ENCODE peak calls at places on chromosomes 16 and 17, in four cellular contexts. M is K562, V is WTC11, K is HepG2. F is an unnamed sample.

GRCh38 chr17:46264456-46265198 is 30.3 kb upstream of the LRRC37A start:
- DNase-seq in M (peak; percentile 20), V (no peak), K (peak; percentile 56), F (peak; percentile 56)

GRCh38 chr16:80557037-80557436 is 16.2 kb downstream of the DYNLRB2 start:
- DNase-seq in M (no peak), V (no peak), K (no peak), F (no peak)

GRCh38 chr17:64025732-64026294 is 5.4 kb upstream of the ICAM2 start:
- DNase-seq in M (peak; percentile 86), V (peak; percentile 92), K (peak; percentile 82), F (peak; percentile 81)

GRCh38 chr16:7504844-7505243 is 172.2 kb downstream of the RBFOX1 start:
- DNase-seq in M (no peak), V (no peak), K (no peak), F (no peak)

GRCh38 chr17:79024901-79025737 is 1.1 kb downstream of the C1QTNF1 start:
- DNase-seq in M (no peak), V (no peak), K (no peak), F (no peak)

GRCh38 chr16:6020162-6020980 is 922.8 kb upstream of the EEF2KMT start:
- DNase-seq in M (no peak), V (no peak), K (no peak), F (no peak)

GRCh38 chr17:83170571-83171260 is 91.3 kb downstream of the METRNL start:
- DNase-seq in M (no peak), V (peak; percentile 6), K (no peak), F (no peak)

GRCh38 chr17:83180996-83181481 is 101.6 kb downstream of the METRNL start:
- DNase-seq in M (no peak), V (peak; percentile 8), K (no peak), F (peak; percentile 43)

GRCh38 chr16:78705694-78706093 is 606.2 kb downstream of the WWOX start:
- DNase-seq in M (peak; percentile 34), V (no peak), K (peak; percentile 82), F (peak; percentile 11)

GRCh38 chr17:79833110-79833450 is 6.2 kb downstream of the CBX4 start:
- DNase-seq in M (no peak), V (no peak), K (no peak), F (no peak)

GRCh38 chr17:62662855-62663254 is 35.4 kb downstream of the MRC2 start:
- DNase-seq in M (no peak), V (no peak), K (no peak), F (no peak)

GRCh38 chr16:85494315-85494714 is 118.8 kb upstream of the GSE1 start:
- DNase-seq in M (no peak), V (no peak), K (no peak), F (no peak)

GRCh38 chr16:65268331-65268730 is 146.5 kb upstream of the CDH11 start:
- DNase-seq in M (no peak), V (no peak), K (no peak), F (no peak)

GRCh38 chr17:75349589-75349988 is 55.9 kb downstream of the GRB2 start:
- DNase-seq in M (no peak), V (no peak), K (no peak), F (no peak)

GRCh38 chr16:71473891-71474290 is 11.8 kb upstream of the ZNF23 start:
- DNase-seq in M (no peak), V (no peak), K (no peak), F (no peak)

GRCh38 chr16:7324306-7324705 is 8.3 kb upstream of the RBFOX1 start:
- DNase-seq in M (no peak), V (no peak), K (no peak), F (no peak)

GRCh38 chr16:2121853-2122252 is 13.8 kb downstream of the PKD1 start:
- DNase-seq in M (no peak), V (no peak), K (no peak), F (no peak)

GRCh38 chr17:40104570-40105471 is 4.4 kb upstream of the NR1D1 start:
- DNase-seq in M (no peak), V (no peak), K (no peak), F (no peak)

GRCh38 chr16:83852774-83853173 is 45.0 kb downstream of the HSBP1 start:
- DNase-seq in M (no peak), V (no peak), K (no peak), F (no peak)

GRCh38 chr16:27723711-27724490 is 174.0 kb downstream of the KATNIP start:
- DNase-seq in M (no peak), V (no peak), K (no peak), F (no peak)

GRCh38 chr16:61564741-61565140 is 471.5 kb downstream of the CDH8 start:
- DNase-seq in M (no peak), V (no peak), K (no peak), F (no peak)

GRCh38 chr16:65125871-65126270 is 4.0 kb upstream of the CDH11 start:
- DNase-seq in M (no peak), V (no peak), K (no peak), F (peak; percentile 29)

GRCh38 chr16:47886631-47887415 is 269.0 kb downstream of the ABCC12 start:
- DNase-seq in M (no peak), V (no peak), K (no peak), F (no peak)

GRCh38 chr17:13596241-13596941 is 5.3 kb downstream of the HS3ST3A1 start:
- DNase-seq in M (peak; percentile 9), V (no peak), K (no peak), F (no peak)

GRCh38 chr17:320139-320538 is 32.5 kb downstream of the RPH3AL start:
- DNase-seq in M (no peak), V (no peak), K (no peak), F (no peak)

GRCh38 chr16:58435779-58436178 is 43.5 kb downstream of the GINS3 start:
- DNase-seq in M (no peak), V (no peak), K (no peak), F (no peak)

GRCh38 chr16:11972128-11972527 is 4.4 kb upstream of the SNX29 start:
- DNase-seq in M (no peak), V (peak; percentile 18), K (peak; percentile 72), F (no peak)

GRCh38 chr16:25978227-25978626 is 286.5 kb downstream of the HS3ST4 start:
- DNase-seq in M (no peak), V (no peak), K (no peak), F (no peak)

GRCh38 chr16:11986521-11987057 is 10.1 kb downstream of the SNX29 start:
- DNase-seq in M (no peak), V (no peak), K (no peak), F (no peak)

GRCh38 chr17:76265624-76266243 is 586 bp downstream of the UBALD2 start:
- DNase-seq in M (peak; percentile 40), V (peak; percentile 56), K (no peak), F (no peak)

GRCh38 chr17:74954665-74955421 is 17.7 kb downstream of the HID1 start:
- DNase-seq in M (no peak), V (no peak), K (no peak), F (no peak)

GRCh38 chr17:31674305-31674704 is 184.7 kb downstream of the COPRS start:
- DNase-seq in M (no peak), V (no peak), K (no peak), F (no peak)

GRCh38 chr17:58531661-58532554 is 17.5 kb upstream of the MTMR4 start:
- DNase-seq in M (peak; percentile 87), V (peak; percentile 70), K (no peak), F (no peak)

GRCh38 chr17:77859411-77859810 is 99.1 kb upstream of the TNRC6C start:
- DNase-seq in M (no peak), V (no peak), K (no peak), F (no peak)

GRCh38 chr17:17484451-17484899 is 7.7 kb downstream of the MED9 start:
- DNase-seq in M (no peak), V (no peak), K (no peak), F (no peak)

GRCh38 chr17:64005734-64006167 is 7.6 kb downstream of the PRR29 start:
- DNase-seq in M (peak; percentile 49), V (no peak), K (peak; percentile 62), F (peak; percentile 56)

GRCh38 chr17:69672924-69673323 is 258.4 kb downstream of the MAP2K6 start:
- DNase-seq in M (no peak), V (no peak), K (no peak), F (no peak)
- TF ChIP-seq ESRRA in M (no peak), V (no peak), K (no peak), F (no peak)

GRCh38 chr16:86618431-86619262 is 40.3 kb downstream of the FOXL1 start:
- DNase-seq in M (no peak), V (no peak), K (no peak), F (peak; percentile 19)
- TF ChIP-seq JUN in M (no peak), V (no peak), K (no peak), F (no peak)

GRCh38 chr17:81537343-81537855 is 9.2 kb downstream of the FSCN2 start:
- DNase-seq in M (no peak), V (peak; percentile 81), K (no peak), F (peak; percentile 67)
- TF ChIP-seq USF2 in M (no peak), V (peak; percentile 88), K (no peak), F (no peak)

GRCh38 chr17:8186446-8186786 is 3.6 kb downstream of the BORCS6 start:
- DNase-seq in M (no peak), V (no peak), K (no peak), F (no peak)

GRCh38 chr17:8188408-8188839 is 1.6 kb downstream of the BORCS6 start:
- DNase-seq in M (no peak), V (no peak), K (no peak), F (no peak)

GRCh38 chr17:8187517-8188407 is 2.2 kb downstream of the BORCS6 start:
- DNase-seq in M (peak; percentile 77), V (peak; percentile 94), K (peak; percentile 99), F (peak; percentile 97)

GRCh38 chr17:8185580-8186445 is 4.2 kb downstream of the BORCS6 start:
- DNase-seq in M (peak; percentile 43), V (peak; percentile 92), K (peak; percentile 65), F (peak; percentile 77)

GRCh38 chr17:8186787-8187516 is 3.0 kb downstream of the BORCS6 start:
- DNase-seq in M (peak; percentile 62), V (peak; percentile 97), K (peak; percentile 89), F (peak; percentile 98)
- TF ChIP-seq ESRRA in M (no peak), V (peak; percentile 70), K (peak; percentile 25), F (no peak)

GRCh38 chr16:8882041-8882617 is at the start of gene LITAFD:
- DNase-seq in M (no peak), V (no peak), K (no peak), F (no peak)
- TF ChIP-seq JUN in M (no peak), V (no peak), K (no peak), F (no peak)

GRCh38 chr16:14472357-14472756 is 157.7 kb downstream of the PARN start:
- DNase-seq in M (no peak), V (no peak), K (no peak), F (no peak)

GRCh38 chr16:14476183-14476582 is 153.9 kb downstream of the PARN start:
- DNase-seq in M (no peak), V (no peak), K (no peak), F (no peak)

GRCh38 chr16:14473488-14473887 is 156.6 kb downstream of the PARN start:
- DNase-seq in M (no peak), V (no peak), K (peak; percentile 74), F (no peak)

GRCh38 chr16:14470788-14471187 is 159.3 kb downstream of the PARN start:
- DNase-seq in M (no peak), V (no peak), K (no peak), F (no peak)

GRCh38 chr16:14475370-14476139 is 154.5 kb downstream of the PARN start:
- DNase-seq in M (no peak), V (no peak), K (peak; percentile 91), F (peak; percentile 73)
- TF ChIP-seq USF2 in M (no peak), V (no peak), K (peak; percentile 44), F (no peak)